ENCODE peak calls at places on chromosomes 2 and 18, in five cellular contexts. One of them, this sample, is unnamed.

GRCh38 chr2:142602418-142602989 is 275.0 kb upstream of the KYNU start:
- DNase-seq in SK-N-SH: no peak
- DNase-seq in K562: no peak
- DNase-seq in HCT116: no peak
- DNase-seq in GM12878: no peak
- DNase-seq in this sample: no peak

GRCh38 chr2:23523651-23524260 is 138.8 kb downstream of the KLHL29 start:
- DNase-seq in HCT116: no peak
- DNase-seq in SK-N-SH: no peak
- DNase-seq in K562: no peak
- DNase-seq in GM12878: no peak
- DNase-seq in this sample: no peak

GRCh38 chr2:106011993-106012392 is 182.1 kb downstream of the UXS1 start:
- DNase-seq in K562: no peak
- DNase-seq in SK-N-SH: no peak
- DNase-seq in HCT116: no peak
- DNase-seq in GM12878: no peak
- DNase-seq in this sample: no peak

GRCh38 chr2:218805627-218806026 is 23.7 kb downstream of the CYP27A1 start:
- DNase-seq in HCT116: no peak
- DNase-seq in K562: no peak
- DNase-seq in GM12878: peak
- DNase-seq in SK-N-SH: no peak
- DNase-seq in this sample: peak

GRCh38 chr18:73950116-73950705 is 197.4 kb downstream of the FBXO15 start:
- DNase-seq in HCT116: no peak
- DNase-seq in GM12878: no peak
- DNase-seq in SK-N-SH: no peak
- DNase-seq in K562: no peak
- DNase-seq in this sample: no peak

GRCh38 chr2:33289961-33290360 is 186.5 kb upstream of the RASGRP3 start:
- DNase-seq in K562: no peak
- DNase-seq in HCT116: no peak
- DNase-seq in GM12878: no peak
- DNase-seq in SK-N-SH: no peak
- DNase-seq in this sample: no peak

GRCh38 chr2:221780281-221780688 is 208.2 kb upstream of the EPHA4 start:
- DNase-seq in HCT116: no peak
- DNase-seq in K562: no peak
- DNase-seq in SK-N-SH: no peak
- DNase-seq in GM12878: no peak
- DNase-seq in this sample: no peak

GRCh38 chr2:61356261-61356957 is 114.5 kb downstream of the USP34 start:
- DNase-seq in K562: no peak
- DNase-seq in GM12878: no peak
- DNase-seq in HCT116: no peak
- DNase-seq in SK-N-SH: no peak
- DNase-seq in this sample: no peak

GRCh38 chr18:21602302-21602592 is 1.7 kb upstream of the ESCO1 start:
- DNase-seq in HCT116: no peak
- DNase-seq in K562: no peak
- DNase-seq in SK-N-SH: no peak
- DNase-seq in GM12878: no peak
- DNase-seq in this sample: no peak

GRCh38 chr2:195162918-195163317 is 494.1 kb upstream of the SLC39A10 start:
- DNase-seq in GM12878: no peak
- DNase-seq in HCT116: no peak
- DNase-seq in K562: no peak
- DNase-seq in SK-N-SH: no peak
- DNase-seq in this sample: no peak

GRCh38 chr2:152062130-152063091 is 36.4 kb downstream of the CACNB4 start:
- DNase-seq in K562: no peak
- DNase-seq in GM12878: no peak
- DNase-seq in SK-N-SH: no peak
- DNase-seq in HCT116: no peak
- DNase-seq in this sample: no peak

GRCh38 chr2:238908960-238909951 is 61.4 kb downstream of the TWIST2 start:
- DNase-seq in SK-N-SH: no peak
- DNase-seq in HCT116: no peak
- DNase-seq in GM12878: no peak
- DNase-seq in K562: no peak
- DNase-seq in this sample: no peak

GRCh38 chr2:217711236-217711635 is 291.6 kb downstream of the TNS1 start:
- DNase-seq in SK-N-SH: no peak
- DNase-seq in HCT116: no peak
- DNase-seq in GM12878: no peak
- DNase-seq in K562: no peak
- DNase-seq in this sample: no peak

GRCh38 chr2:131076707-131077106 is 16.6 kb downstream of the FAM168B start:
- DNase-seq in HCT116: no peak
- DNase-seq in GM12878: no peak
- DNase-seq in K562: no peak
- DNase-seq in SK-N-SH: no peak
- DNase-seq in this sample: no peak

GRCh38 chr18:33052886-33053285 is 280.1 kb upstream of the KLHL14 start:
- DNase-seq in K562: no peak
- DNase-seq in GM12878: no peak
- DNase-seq in SK-N-SH: no peak
- DNase-seq in HCT116: no peak
- DNase-seq in this sample: no peak

GRCh38 chr2:10594481-10594880 is 95.3 kb downstream of the NOL10 start:
- DNase-seq in HCT116: no peak
- DNase-seq in GM12878: no peak
- DNase-seq in SK-N-SH: no peak
- DNase-seq in K562: no peak
- DNase-seq in this sample: no peak

GRCh38 chr2:120323214-120323613 is 22.7 kb upstream of the INHBB start:
- DNase-seq in SK-N-SH: no peak
- DNase-seq in GM12878: no peak
- DNase-seq in K562: no peak
- DNase-seq in HCT116: no peak
- DNase-seq in this sample: peak

GRCh38 chr2:21070322-21071257 is 26.7 kb upstream of the APOB start:
- DNase-seq in HCT116: no peak
- DNase-seq in K562: no peak
- DNase-seq in SK-N-SH: peak
- DNase-seq in GM12878: no peak
- DNase-seq in this sample: no peak

GRCh38 chr2:187689372-187689771 is 135.1 kb upstream of the TFPI start:
- DNase-seq in K562: no peak
- DNase-seq in HCT116: no peak
- DNase-seq in GM12878: no peak
- DNase-seq in SK-N-SH: no peak
- DNase-seq in this sample: no peak

GRCh38 chr18:68298340-68298739 is 416.6 kb downstream of the TMX3 start:
- DNase-seq in K562: no peak
- DNase-seq in HCT116: no peak
- DNase-seq in SK-N-SH: peak
- DNase-seq in GM12878: no peak
- DNase-seq in this sample: no peak

GRCh38 chr2:110853516-110853915 is 121.1 kb downstream of the ACOXL start:
- DNase-seq in K562: peak
- DNase-seq in SK-N-SH: no peak
- DNase-seq in GM12878: no peak
- DNase-seq in HCT116: peak
- DNase-seq in this sample: no peak

GRCh38 chr2:218291318-218291933 is 877 bp downstream of the TMBIM1 start:
- DNase-seq in HCT116: no peak
- DNase-seq in K562: no peak
- DNase-seq in SK-N-SH: no peak
- DNase-seq in GM12878: no peak
- DNase-seq in this sample: no peak

GRCh38 chr2:118669639-118670038 is 177.8 kb downstream of the EN1 start:
- DNase-seq in SK-N-SH: no peak
- DNase-seq in HCT116: no peak
- DNase-seq in K562: no peak
- DNase-seq in GM12878: no peak
- DNase-seq in this sample: no peak

GRCh38 chr2:232137748-232138147 is 176.2 kb downstream of the DIS3L2 start:
- DNase-seq in HCT116: no peak
- DNase-seq in GM12878: no peak
- DNase-seq in SK-N-SH: no peak
- DNase-seq in K562: no peak
- DNase-seq in this sample: no peak

GRCh38 chr2:232137346-232137745 is 175.8 kb downstream of the DIS3L2 start:
- DNase-seq in K562: no peak
- DNase-seq in HCT116: no peak
- DNase-seq in GM12878: no peak
- DNase-seq in SK-N-SH: no peak
- DNase-seq in this sample: no peak

GRCh38 chr2:232138441-232138840 is 176.9 kb downstream of the DIS3L2 start:
- DNase-seq in K562: no peak
- DNase-seq in GM12878: no peak
- DNase-seq in HCT116: no peak
- DNase-seq in SK-N-SH: no peak
- DNase-seq in this sample: no peak

GRCh38 chr2:232139786-232140562 is 178.5 kb downstream of the DIS3L2 start:
- DNase-seq in K562: no peak
- DNase-seq in SK-N-SH: no peak
- DNase-seq in GM12878: no peak
- DNase-seq in HCT116: no peak
- DNase-seq in this sample: no peak

GRCh38 chr2:232139171-232139594 is 177.7 kb downstream of the DIS3L2 start:
- DNase-seq in SK-N-SH: no peak
- DNase-seq in K562: no peak
- DNase-seq in GM12878: no peak
- DNase-seq in HCT116: no peak
- DNase-seq in this sample: no peak
- TF ChIP-seq JUND in SK-N-SH: no peak
- TF ChIP-seq JUND in K562: no peak
- TF ChIP-seq JUND in GM12878: no peak
- TF ChIP-seq JUND in HCT116: no peak
- TF ChIP-seq JUND in this sample: no peak

DNA sequence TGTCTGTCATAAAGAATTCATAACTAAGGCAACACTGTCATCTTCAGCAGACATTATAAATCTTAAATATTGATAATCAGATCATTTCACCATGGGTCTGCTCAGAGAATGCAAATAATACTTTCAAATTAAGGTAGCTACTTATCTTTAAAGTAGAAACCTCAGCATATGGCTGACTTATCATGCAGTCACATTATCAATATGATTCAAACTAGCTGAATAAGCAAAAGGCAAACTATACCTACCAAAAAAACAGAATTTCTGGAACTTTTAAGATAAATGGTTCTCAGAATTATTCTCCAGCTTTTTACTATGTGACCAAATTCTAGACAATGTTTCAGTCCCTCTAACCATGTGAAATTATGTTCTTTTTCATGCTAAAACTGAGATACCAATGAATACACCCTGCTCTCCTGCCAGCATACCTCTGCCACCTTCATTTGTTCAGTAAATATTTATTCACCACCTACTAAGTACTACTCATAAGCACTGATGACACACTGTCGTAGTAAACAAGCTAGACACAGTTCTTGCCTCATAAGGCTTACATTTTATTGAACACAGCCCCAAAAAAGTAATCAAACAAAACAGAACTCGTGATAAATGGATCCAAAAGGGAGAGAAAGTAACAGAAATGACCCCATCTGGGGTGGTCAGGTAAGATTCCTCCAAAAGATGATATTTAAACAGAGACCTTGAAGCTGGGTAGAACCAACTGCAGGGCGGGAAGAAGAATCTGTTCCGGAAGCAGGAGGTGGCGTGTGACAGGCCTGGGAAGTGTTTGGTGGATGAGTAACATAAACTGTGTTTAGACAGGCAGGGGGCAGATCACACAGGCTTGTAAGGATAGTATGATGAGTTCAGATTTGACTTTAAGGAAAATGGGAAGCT is 17.7 kb downstream of the SPIRE1 start:
- DNase-seq in K562: peak
- DNase-seq in GM12878: no peak
- DNase-seq in SK-N-SH: no peak
- DNase-seq in HCT116: no peak
- DNase-seq in this sample: no peak
- TF ChIP-seq JUND in K562: peak
- TF ChIP-seq JUND in GM12878: no peak
- TF ChIP-seq JUND in SK-N-SH: no peak
- TF ChIP-seq JUND in HCT116: no peak
- TF ChIP-seq JUND in this sample: no peak

DNA sequence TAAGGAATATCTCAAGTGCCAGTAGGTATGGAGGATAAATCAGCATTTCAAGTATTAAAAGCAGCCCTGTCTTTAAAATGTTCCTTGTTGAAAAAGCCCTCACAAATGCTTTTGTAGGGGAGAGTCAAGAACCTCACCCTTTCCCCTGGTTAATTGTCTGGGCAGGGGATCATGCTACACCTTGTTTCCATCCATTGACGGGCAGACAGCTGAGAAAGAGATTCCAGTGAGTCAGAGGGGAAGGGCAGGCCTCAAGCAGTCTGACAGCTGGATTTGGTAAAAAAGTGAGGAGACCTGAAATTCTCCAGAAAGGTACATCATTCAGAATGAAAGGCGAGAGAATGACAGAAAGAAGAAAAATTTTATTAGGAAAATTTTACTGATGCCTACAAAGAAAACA is 203.2 kb upstream of the CYP26B1 start:
- DNase-seq in K562: no peak
- DNase-seq in SK-N-SH: no peak
- DNase-seq in HCT116: no peak
- DNase-seq in GM12878: no peak
- DNase-seq in this sample: no peak
- TF ChIP-seq JUND in K562: no peak
- TF ChIP-seq JUND in SK-N-SH: no peak
- TF ChIP-seq JUND in HCT116: no peak
- TF ChIP-seq JUND in GM12878: no peak
- TF ChIP-seq JUND in this sample: no peak

GRCh38 chr18:12750708-12751502 is 48.1 kb downstream of the PSMG2 start:
- DNase-seq in K562: no peak
- DNase-seq in HCT116: no peak
- DNase-seq in SK-N-SH: no peak
- DNase-seq in GM12878: no peak
- DNase-seq in this sample: no peak

GRCh38 chr18:12751891-12752290 is 49.0 kb downstream of the PSMG2 start:
- DNase-seq in HCT116: no peak
- DNase-seq in SK-N-SH: peak
- DNase-seq in GM12878: no peak
- DNase-seq in K562: no peak
- DNase-seq in this sample: no peak

GRCh38 chr18:12751503-12751884 is 48.7 kb downstream of the PSMG2 start:
- DNase-seq in GM12878: no peak
- DNase-seq in SK-N-SH: no peak
- DNase-seq in K562: no peak
- DNase-seq in HCT116: no peak
- DNase-seq in this sample: no peak

GRCh38 chr18:12750076-12750707 is 47.4 kb downstream of the PSMG2 start:
- DNase-seq in HCT116: no peak
- DNase-seq in K562: no peak
- DNase-seq in SK-N-SH: no peak
- DNase-seq in GM12878: peak
- DNase-seq in this sample: no peak

DNA sequence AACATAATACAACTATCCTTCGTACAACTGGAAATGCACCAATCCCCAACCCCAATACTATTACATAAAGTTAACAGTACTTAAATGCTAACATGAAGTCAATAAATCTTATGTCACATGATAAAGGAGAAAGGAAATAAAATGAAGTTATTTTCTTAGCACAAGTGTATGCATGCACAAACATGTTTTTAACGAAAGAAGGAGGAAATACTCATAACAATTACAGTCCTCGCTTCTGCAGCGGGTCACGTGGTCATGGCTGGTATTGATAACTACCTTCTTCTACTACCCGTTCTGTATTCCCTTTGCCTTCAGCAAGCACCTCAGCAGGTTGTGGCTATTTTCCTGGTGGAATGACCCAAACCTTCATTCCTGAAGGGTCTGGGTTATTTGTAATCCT is 51.7 kb downstream of the PSMG2 start:
- DNase-seq in GM12878: no peak
- DNase-seq in SK-N-SH: no peak
- DNase-seq in K562: no peak
- DNase-seq in HCT116: no peak
- DNase-seq in this sample: no peak
- TF ChIP-seq JUND in GM12878: no peak
- TF ChIP-seq JUND in SK-N-SH: no peak
- TF ChIP-seq JUND in K562: no peak
- TF ChIP-seq JUND in HCT116: no peak
- TF ChIP-seq JUND in this sample: no peak